ENCODE peak calls at places on chromosomes 5 and 9, in four cellular contexts. M is progenitor cell of endocrine pancreas; F is AG08396; R is stimulated activated CD8-positive, alpha-beta memory T cell treated with anti-CD3 and anti-CD28 coated beads, Interleukin-15, amount 100 ng/mL, for 24 hours. T is an unnamed sample.

GRCh38 chr9:35675732-35676392 is 2.1 kb downstream of the CA9 start:
- DNase-seq in M (peak), F (peak), R (no peak), T (no peak)

GRCh38 chr5:154221371-154221896 is 30.9 kb downstream of the GALNT10 start:
- DNase-seq in M (no peak), F (peak), R (peak), T (peak)

GRCh38 chr5:179870403-179870903 is 11.8 kb upstream of the MRNIP start:
- DNase-seq in M (no peak), F (no peak), R (no peak), T (peak)

GRCh38 chr5:111787006-111787405 is 30.0 kb upstream of the NREP start:
- DNase-seq in M (no peak), F (no peak), R (no peak), T (no peak)

GRCh38 chr9:119005162-119005561 is 364.1 kb downstream of the BRINP1 start:
- DNase-seq in M (no peak), F (no peak), R (no peak), T (no peak)

GRCh38 chr5:170315154-170315553 is 17.6 kb upstream of the LCP2 start:
- DNase-seq in M (no peak), F (no peak), R (no peak), T (peak)

GRCh38 chr5:169013846-169014245 is 287.1 kb downstream of the SLIT3 start:
- DNase-seq in M (no peak), F (no peak), R (no peak), T (no peak)

GRCh38 chr5:176541338-176542134 is 4.3 kb upstream of the RNF44 start:
- DNase-seq in M (no peak), F (no peak), R (no peak), T (peak)

GRCh38 chr9:137703842-137704508 is 85.2 kb downstream of the EHMT1 start:
- DNase-seq in M (no peak), F (peak), R (no peak), T (no peak)

GRCh38 chr9:95807326-95807947 is 68.1 kb upstream of the ERCC6L2 start:
- DNase-seq in M (no peak), F (peak), R (no peak), T (peak)

GRCh38 chr9:121844090-121844489 is 192.7 kb downstream of the DAB2IP start:
- DNase-seq in M (no peak), F (no peak), R (no peak), T (no peak)

GRCh38 chr5:72845889-72846288 is 29.4 kb downstream of the TNPO1 start:
- DNase-seq in M (no peak), F (no peak), R (no peak), T (no peak)

GRCh38 chr5:761206-761771 is 23.2 kb downstream of the ZDHHC11B start:
- DNase-seq in M (no peak), F (no peak), R (no peak), T (no peak)

GRCh38 chr9:87093777-87094176 is 146.5 kb upstream of the GAS1 start:
- DNase-seq in M (no peak), F (no peak), R (no peak), T (no peak)

GRCh38 chr5:103216137-103216536 is 42.4 kb upstream of the MACIR start:
- DNase-seq in M (no peak), F (no peak), R (no peak), T (no peak)

GRCh38 chr5:10077721-10078551 is 171.8 kb downstream of the ATPSCKMT start:
- DNase-seq in M (no peak), F (peak), R (no peak), T (no peak)

GRCh38 chr9:104907278-104907951 is 20.5 kb downstream of the ABCA1 start:
- DNase-seq in M (no peak), F (peak), R (no peak), T (peak)

GRCh38 chr5:180802325-180803180 is at the start of gene MGAT1:
- DNase-seq in M (peak), F (peak), R (peak), T (peak)

GRCh38 chr9:99096409-99096808 is 8.5 kb upstream of the TGFBR1 start:
- DNase-seq in M (no peak), F (no peak), R (no peak), T (no peak)

GRCh38 chr5:56480305-56481146 is 247.4 kb upstream of the ANKRD55 start:
- DNase-seq in M (peak), F (peak), R (no peak), T (peak)

GRCh38 chr5:151021771-151022170 is 1.4 kb downstream of the GPX3 start:
- DNase-seq in M (no peak), F (no peak), R (no peak), T (no peak)

GRCh38 chr5:124576848-124577409 is 169.5 kb downstream of the ZNF608 start:
- DNase-seq in M (no peak), F (no peak), R (no peak), T (no peak)

GRCh38 chr9:35760651-35761050 is 6.6 kb upstream of the MSMP start:
- DNase-seq in M (no peak), F (no peak), R (no peak), T (no peak)

GRCh38 chr9:129006328-129007034 is 21.6 kb downstream of the SH3GLB2 start:
- DNase-seq in M (peak), F (peak), R (no peak), T (peak)

GRCh38 chr5:41882765-41883164 is 12.5 kb upstream of the OXCT1 start:
- DNase-seq in M (no peak), F (no peak), R (no peak), T (no peak)

GRCh38 chr9:3980771-3981170 is 319.1 kb downstream of the GLIS3 start:
- DNase-seq in M (no peak), F (peak), R (no peak), T (no peak)

GRCh38 chr5:142743677-142744441 is 26.3 kb upstream of the ARHGAP26 start:
- DNase-seq in M (no peak), F (no peak), R (no peak), T (no peak)

GRCh38 chr9:133120343-133121199 is 469 bp downstream of the RALGDS start:
- DNase-seq in M (no peak), F (no peak), R (no peak), T (peak)

GRCh38 chr5:104353371-104353770 is 790.8 kb upstream of the NUDT12 start:
- DNase-seq in M (no peak), F (no peak), R (no peak), T (no peak)

GRCh38 chr9:1328341-1328740 is 278.2 kb downstream of the DMRT2 start:
- DNase-seq in M (no peak), F (no peak), R (no peak), T (no peak)

GRCh38 chr5:161751265-161751664 is 65.7 kb downstream of the GABRA6 start:
- DNase-seq in M (no peak), F (no peak), R (no peak), T (no peak)